ENCODE peak calls at places on chromosomes 1 and 21, in nine cellular contexts. U is amniotic stem cell, O is GM04504, C is KBM-7, F is ACHN, Y is EH, W is astrocyte of the cerebellum, Q is GM23248, J is HuH-7. E is an unnamed sample.

GRCh38 chr1:18109756-18110597 is 2.4 kb downstream of the IGSF21 start:
- DNase-seq in O (no peak), F (no peak), Q (peak), Y (no peak), J (no peak), U (no peak), W (no peak), C (peak), E (peak)

GRCh38 chr1:219373616-219373935 is 199.9 kb downstream of the LYPLAL1 start:
- DNase-seq in W (no peak), J (no peak), Q (no peak), F (no peak), C (no peak), U (no peak), O (no peak), Y (peak), E (no peak)

GRCh38 chr1:227225715-227226346 is 92.5 kb downstream of the CDC42BPA start:
- DNase-seq in W (no peak), Y (peak), Q (peak), F (peak), C (peak), J (no peak), U (peak), O (peak), E (no peak)

GRCh38 chr21:26405735-26406361 is 167.2 kb downstream of the CYYR1 start:
- DNase-seq in F (peak), W (peak), Q (peak), C (peak), O (peak), J (peak), Y (peak), U (peak), E (no peak)

GRCh38 chr1:54253480-54253879 is 53.5 kb downstream of the MRPL37 start:
- DNase-seq in W (peak), F (peak), Y (peak), Q (peak), C (no peak), U (peak), J (no peak), O (peak), E (no peak)

GRCh38 chr1:222886194-222887126 is 71.6 kb downstream of the DISP1 start:
- DNase-seq in U (no peak), Q (no peak), Y (no peak), O (no peak), C (no peak), J (no peak), W (no peak), F (no peak), E (no peak)

GRCh38 chr21:44548381-44548780 is 2.9 kb downstream of the KRTAP10-2 start:
- DNase-seq in J (no peak), W (no peak), Q (no peak), O (no peak), Y (no peak), C (no peak), F (no peak), U (no peak), E (no peak)

GRCh38 chr1:77126309-77126708 is 92.9 kb downstream of the PIGK start:
- DNase-seq in J (peak), C (peak), W (peak), U (peak), O (peak), F (peak), Q (peak), Y (peak), E (peak)

GRCh38 chr1:2233997-2234761 is 6.1 kb downstream of the SKI start:
- DNase-seq in J (peak), Y (peak), C (peak), F (no peak), Q (peak), W (no peak), O (peak), U (peak), E (peak)

GRCh38 chr1:66733348-66734017 is 18.8 kb upstream of the DYNLT5 start:
- DNase-seq in C (no peak), W (peak), Y (peak), Q (peak), J (no peak), U (no peak), O (no peak), F (no peak), E (peak)

GRCh38 chr1:228000836-228001563 is 5.8 kb upstream of the WNT3A start:
- DNase-seq in C (no peak), F (no peak), U (no peak), O (no peak), W (no peak), Q (no peak), Y (no peak), J (peak), E (no peak)

GRCh38 chr1:63701187-63701586 is 72.6 kb upstream of the ROR1 start:
- DNase-seq in Q (no peak), U (no peak), Y (no peak), J (no peak), F (no peak), W (no peak), O (no peak), C (no peak), E (no peak)

GRCh38 chr1:6419397-6419802 is 319 bp downstream of the HES2 start:
- DNase-seq in W (no peak), U (no peak), O (no peak), Q (peak), Y (no peak), C (no peak), J (no peak), F (no peak), E (no peak)

GRCh38 chr1:223674119-223674890 is 8.8 kb upstream of the CAPN8 start:
- DNase-seq in F (no peak), U (no peak), Q (no peak), Y (no peak), W (no peak), J (no peak), C (no peak), O (no peak), E (no peak)

GRCh38 chr1:226541631-226542622 is 6.6 kb upstream of the STUM start:
- DNase-seq in U (no peak), J (no peak), W (no peak), C (no peak), Y (no peak), F (no peak), O (no peak), Q (no peak), E (peak)

GRCh38 chr1:935751-936231 is 12.1 kb downstream of the SAMD11 start:
- DNase-seq in O (no peak), C (no peak), U (no peak), J (no peak), F (no peak), Y (no peak), W (no peak), Q (peak), E (no peak)

GRCh38 chr1:230680300-230681025 is 33.5 kb downstream of the AGT start:
- DNase-seq in Q (no peak), F (no peak), U (no peak), Y (no peak), W (no peak), J (no peak), C (no peak), O (no peak), E (no peak)

GRCh38 chr1:109261578-109261977 is 12.2 kb downstream of the CELSR2 start:
- DNase-seq in Q (no peak), U (no peak), W (no peak), O (no peak), J (no peak), C (no peak), F (no peak), Y (no peak), E (no peak)

GRCh38 chr1:162892916-162893714 is 32.1 kb upstream of the CCDC190 start:
- DNase-seq in W (no peak), O (no peak), U (no peak), F (no peak), C (peak), J (peak), Q (peak), Y (no peak), E (no peak)

GRCh38 chr1:185680453-185680852 is 53.7 kb upstream of the HMCN1 start:
- DNase-seq in Q (no peak), U (no peak), F (no peak), Y (no peak), C (no peak), J (no peak), W (no peak), O (no peak), E (no peak)

GRCh38 chr1:13892671-13893325 is 192.8 kb downstream of the PRDM2 start:
- DNase-seq in O (no peak), J (no peak), Y (no peak), C (no peak), W (no peak), Q (peak), F (no peak), U (no peak), E (no peak)

GRCh38 chr1:46532498-46533178 is 18.8 kb downstream of the KNCN start:
- DNase-seq in Q (peak), O (no peak), C (peak), Y (peak), J (peak), F (peak), U (peak), W (no peak), E (no peak)

GRCh38 chr1:58620259-58620658 is 43.2 kb upstream of the TACSTD2 start:
- DNase-seq in Y (no peak), F (no peak), C (no peak), Q (no peak), U (no peak), J (peak), W (no peak), O (no peak), E (no peak)

GRCh38 chr1:246210751-246211150 is 296.3 kb downstream of the SMYD3 start:
- DNase-seq in Y (no peak), Q (no peak), F (no peak), U (no peak), O (no peak), W (no peak), J (no peak), C (peak), E (no peak)

GRCh38 chr1:235069577-235070563 is 58.8 kb downstream of the TOMM20 start:
- DNase-seq in C (no peak), Q (peak), J (no peak), F (peak), O (peak), Y (peak), U (no peak), W (no peak), E (no peak)

GRCh38 chr1:109148838-109149555 is 35.1 kb downstream of the ELAPOR1 start:
- DNase-seq in J (no peak), C (no peak), F (no peak), Q (peak), W (no peak), O (no peak), Y (no peak), U (no peak), E (no peak)

GRCh38 chr1:24963943-24964677 is 34.0 kb upstream of the RUNX3 start:
- DNase-seq in U (no peak), O (no peak), Q (no peak), W (no peak), J (no peak), F (no peak), C (no peak), Y (no peak), E (no peak)

GRCh38 chr21:19011448-19011847 is 607.9 kb upstream of the TMPRSS15 start:
- DNase-seq in Q (no peak), O (no peak), W (no peak), J (no peak), C (no peak), Y (no peak), U (no peak), F (no peak), E (no peak)

E was measured in SK-MEL-5.